ENCODE peak calls at places on chromosomes 13 and 19, in ten cellular contexts. One of them, this sample, is unnamed.

GRCh38 chr13:46577656-46578589 is 25.0 kb downstream of the LRCH1 start:
- DNase-seq in neural progenitor cell: no peak
- DNase-seq in fibroblast of lung: no peak
- DNase-seq in IMR-90: peak; percentile 33
- DNase-seq in GM23248: peak; percentile 67
- DNase-seq in HCT116: no peak
- DNase-seq in H9: no peak
- DNase-seq in OCI-LY7: no peak
- DNase-seq in GM23338: no peak
- DNase-seq in astrocyte: peak; percentile 35
- DNase-seq in this sample: peak; percentile 36

GRCh38 chr13:36417328-36417727 is 15.0 kb upstream of the CCNA1 start:
- DNase-seq in neural progenitor cell: no peak
- DNase-seq in fibroblast of lung: no peak
- DNase-seq in IMR-90: no peak
- DNase-seq in GM23248: no peak
- DNase-seq in HCT116: no peak
- DNase-seq in H9: no peak
- DNase-seq in OCI-LY7: no peak
- DNase-seq in GM23338: no peak
- DNase-seq in astrocyte: no peak
- DNase-seq in this sample: no peak

GRCh38 chr13:96575423-96576320 is 418.6 kb downstream of the OXGR1 start:
- DNase-seq in neural progenitor cell: no peak
- DNase-seq in fibroblast of lung: no peak
- DNase-seq in IMR-90: no peak
- DNase-seq in GM23248: peak; percentile 6
- DNase-seq in HCT116: no peak
- DNase-seq in H9: no peak
- DNase-seq in OCI-LY7: no peak
- DNase-seq in GM23338: no peak
- DNase-seq in astrocyte: no peak
- DNase-seq in this sample: no peak

GRCh38 chr19:23783634-23784033 is 24.9 kb upstream of the ZNF681 start:
- DNase-seq in neural progenitor cell: no peak
- DNase-seq in fibroblast of lung: no peak
- DNase-seq in IMR-90: no peak
- DNase-seq in GM23248: no peak
- DNase-seq in HCT116: no peak
- DNase-seq in H9: no peak
- DNase-seq in OCI-LY7: no peak
- DNase-seq in GM23338: no peak
- DNase-seq in astrocyte: no peak
- DNase-seq in this sample: peak; percentile 30

GRCh38 chr19:42290523-42291436 is 11.2 kb upstream of the PRR19 start:
- DNase-seq in neural progenitor cell: peak; percentile 43
- DNase-seq in fibroblast of lung: no peak
- DNase-seq in IMR-90: no peak
- DNase-seq in GM23248: peak; percentile 35
- DNase-seq in HCT116: no peak
- DNase-seq in H9: peak; percentile 45
- DNase-seq in OCI-LY7: peak; percentile 71
- DNase-seq in GM23338: peak; percentile 44
- DNase-seq in astrocyte: no peak
- DNase-seq in this sample: no peak

GRCh38 chr13:50085063-50085462 is 69.8 kb downstream of the KCNRG start:
- DNase-seq in neural progenitor cell: peak; percentile 59
- DNase-seq in fibroblast of lung: peak; percentile 71
- DNase-seq in IMR-90: peak; percentile 47
- DNase-seq in GM23248: peak; percentile 75
- DNase-seq in HCT116: no peak
- DNase-seq in H9: no peak
- DNase-seq in OCI-LY7: peak; percentile 42
- DNase-seq in GM23338: peak; percentile 78
- DNase-seq in astrocyte: no peak
- DNase-seq in this sample: peak; percentile 72

GRCh38 chr19:31378404-31378803 is 29.2 kb upstream of the TSHZ3 start:
- DNase-seq in neural progenitor cell: no peak
- DNase-seq in fibroblast of lung: peak; percentile 97
- DNase-seq in IMR-90: peak; percentile 95
- DNase-seq in GM23248: peak; percentile 90
- DNase-seq in HCT116: no peak
- DNase-seq in H9: no peak
- DNase-seq in OCI-LY7: no peak
- DNase-seq in GM23338: no peak
- DNase-seq in astrocyte: peak; percentile 98
- DNase-seq in this sample: peak; percentile 32

GRCh38 chr19:13781547-13781946 is 7.3 kb downstream of the C19orf53 start:
- DNase-seq in neural progenitor cell: peak; percentile 90
- DNase-seq in fibroblast of lung: peak; percentile 75
- DNase-seq in IMR-90: peak; percentile 81
- DNase-seq in GM23248: peak; percentile 96
- DNase-seq in HCT116: peak; percentile 54
- DNase-seq in H9: peak; percentile 83
- DNase-seq in OCI-LY7: no peak
- DNase-seq in GM23338: peak; percentile 91
- DNase-seq in astrocyte: peak; percentile 91
- DNase-seq in this sample: peak; percentile 91

GRCh38 chr19:47663435-47663910 is 49.7 kb upstream of the EHD2 start:
- DNase-seq in neural progenitor cell: no peak
- DNase-seq in fibroblast of lung: peak; percentile 96
- DNase-seq in IMR-90: peak; percentile 96
- DNase-seq in GM23248: peak; percentile 92
- DNase-seq in HCT116: no peak
- DNase-seq in H9: no peak
- DNase-seq in OCI-LY7: no peak
- DNase-seq in GM23338: no peak
- DNase-seq in astrocyte: peak; percentile 99
- DNase-seq in this sample: peak; percentile 52

DNA sequence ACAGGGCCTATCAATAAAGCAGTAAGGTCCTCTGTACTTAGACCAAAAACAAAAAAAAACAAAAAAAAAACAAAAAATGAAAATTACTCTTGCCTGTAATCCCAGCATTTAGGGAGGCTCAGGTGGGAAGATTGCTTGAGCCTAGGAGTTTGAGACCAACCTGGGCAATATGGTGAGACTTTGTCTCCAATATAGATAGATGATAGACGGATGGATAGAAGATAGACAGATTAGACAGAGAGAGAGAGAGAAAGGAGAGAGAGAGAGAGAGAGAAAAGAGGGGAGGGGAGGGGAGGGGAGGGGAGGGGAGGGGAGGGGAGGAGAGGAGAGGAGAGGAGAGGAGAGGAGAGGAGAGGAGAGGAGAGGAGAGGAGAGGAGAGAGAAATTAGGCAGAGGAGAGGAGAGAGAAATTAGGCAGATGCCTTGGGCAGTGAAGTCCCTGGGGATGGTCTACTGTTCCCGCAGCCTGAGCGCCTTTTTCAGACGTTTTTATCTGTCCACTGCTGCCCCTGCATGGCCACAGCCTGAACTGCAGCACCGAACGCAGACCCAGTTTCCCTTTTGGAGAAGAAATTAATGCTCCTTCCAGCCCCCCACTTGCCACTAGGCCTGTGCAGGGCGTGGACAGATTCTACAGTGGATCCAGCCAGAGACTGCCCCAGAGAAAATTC is 9.8 kb upstream of the ZNF627 start:
- DNase-seq in neural progenitor cell: peak; percentile 80
- DNase-seq in fibroblast of lung: peak; percentile 69
- DNase-seq in IMR-90: peak; percentile 60
- DNase-seq in GM23248: peak; percentile 89
- DNase-seq in HCT116: peak; percentile 42
- DNase-seq in H9: peak; percentile 81
- DNase-seq in OCI-LY7: peak; percentile 91
- DNase-seq in GM23338: peak; percentile 85
- DNase-seq in astrocyte: peak; percentile 18
- DNase-seq in this sample: peak; percentile 83
- H2AFZ ChIP-seq in neural progenitor cell: peak overlapping the region; percentile 54
- H2AFZ ChIP-seq in fibroblast of lung: no peak overlapping the region
- H2AFZ ChIP-seq in IMR-90: peak overlapping the region; percentile 87
- H2AFZ ChIP-seq in GM23248: peak overlapping the region; percentile 71
- H2AFZ ChIP-seq in HCT116: no peak overlapping the region
- H2AFZ ChIP-seq in H9: no peak overlapping the region
- H2AFZ ChIP-seq in OCI-LY7: no peak overlapping the region
- H2AFZ ChIP-seq in GM23338: peak overlapping the region; percentile 38
- H2AFZ ChIP-seq in astrocyte: no peak overlapping the region
- H2AFZ ChIP-seq in this sample: no peak overlapping the region

GRCh38 chr19:17075035-17075859 is at the start of the genes HAUS8 and MYO9B:
- DNase-seq in neural progenitor cell: peak; percentile 100
- DNase-seq in fibroblast of lung: peak; percentile 100
- DNase-seq in IMR-90: peak; percentile 100
- DNase-seq in GM23248: peak; percentile 99
- DNase-seq in HCT116: peak; percentile 98
- DNase-seq in H9: peak; percentile 99
- DNase-seq in OCI-LY7: peak; percentile 100
- DNase-seq in GM23338: peak; percentile 99
- DNase-seq in astrocyte: peak; percentile 99
- DNase-seq in this sample: peak; percentile 100

GRCh38 chr19:17077447-17078028 is 2.0 kb downstream of the MYO9B start:
- DNase-seq in neural progenitor cell: no peak
- DNase-seq in fibroblast of lung: no peak
- DNase-seq in IMR-90: no peak
- DNase-seq in GM23248: no peak
- DNase-seq in HCT116: no peak
- DNase-seq in H9: no peak
- DNase-seq in OCI-LY7: no peak
- DNase-seq in GM23338: no peak
- DNase-seq in astrocyte: no peak
- DNase-seq in this sample: no peak

GRCh38 chr19:17075860-17076538 is 422 bp downstream of the MYO9B start:
- DNase-seq in neural progenitor cell: peak; percentile 56
- DNase-seq in fibroblast of lung: no peak
- DNase-seq in IMR-90: peak; percentile 33
- DNase-seq in GM23248: peak; percentile 65
- DNase-seq in HCT116: no peak
- DNase-seq in H9: no peak
- DNase-seq in OCI-LY7: peak; percentile 48
- DNase-seq in GM23338: peak; percentile 82
- DNase-seq in astrocyte: no peak
- DNase-seq in this sample: peak; percentile 50

GRCh38 chr19:17078038-17078919 is 2.7 kb downstream of the MYO9B start:
- DNase-seq in neural progenitor cell: no peak
- DNase-seq in fibroblast of lung: no peak
- DNase-seq in IMR-90: no peak
- DNase-seq in GM23248: peak; percentile 28
- DNase-seq in HCT116: no peak
- DNase-seq in H9: no peak
- DNase-seq in OCI-LY7: no peak
- DNase-seq in GM23338: no peak
- DNase-seq in astrocyte: no peak
- DNase-seq in this sample: no peak

GRCh38 chr19:17076539-17076919 is 952 bp downstream of the MYO9B start:
- DNase-seq in neural progenitor cell: peak; percentile 29
- DNase-seq in fibroblast of lung: no peak
- DNase-seq in IMR-90: no peak
- DNase-seq in GM23248: peak; percentile 44
- DNase-seq in HCT116: no peak
- DNase-seq in H9: no peak
- DNase-seq in OCI-LY7: peak; percentile 45
- DNase-seq in GM23338: peak; percentile 17
- DNase-seq in astrocyte: no peak
- DNase-seq in this sample: no peak
- H4K20me1 ChIP-seq in neural progenitor cell: peaks cover 74% of the 10 kb centered on the region
- H4K20me1 ChIP-seq in fibroblast of lung: no peaks in the 10 kb centered on the region
- H4K20me1 ChIP-seq in IMR-90: peaks cover 34% of the 10 kb centered on the region
- H4K20me1 ChIP-seq in GM23248: no peaks in the 10 kb centered on the region
- H4K20me1 ChIP-seq in HCT116: no peaks in the 10 kb centered on the region
- H4K20me1 ChIP-seq in H9: no peaks in the 10 kb centered on the region
- H4K20me1 ChIP-seq in OCI-LY7: peaks cover 15% of the 10 kb centered on the region
- H4K20me1 ChIP-seq in GM23338: peaks cover 51% of the 10 kb centered on the region
- H4K20me1 ChIP-seq in astrocyte: peaks cover 31% of the 10 kb centered on the region
- H4K20me1 ChIP-seq in this sample: peaks cover 4% of the 10 kb centered on the region

GRCh38 chr19:2329528-2329927 is 1.0 kb downstream of the SPPL2B start:
- DNase-seq in neural progenitor cell: peak; percentile 93
- DNase-seq in fibroblast of lung: no peak
- DNase-seq in IMR-90: no peak
- DNase-seq in GM23248: peak; percentile 25
- DNase-seq in HCT116: no peak
- DNase-seq in H9: no peak
- DNase-seq in OCI-LY7: peak; percentile 26
- DNase-seq in GM23338: no peak
- DNase-seq in astrocyte: no peak
- DNase-seq in this sample: no peak

GRCh38 chr19:2330255-2330631 is 1.8 kb downstream of the SPPL2B start:
- DNase-seq in neural progenitor cell: no peak
- DNase-seq in fibroblast of lung: no peak
- DNase-seq in IMR-90: no peak
- DNase-seq in GM23248: no peak
- DNase-seq in HCT116: no peak
- DNase-seq in H9: no peak
- DNase-seq in OCI-LY7: no peak
- DNase-seq in GM23338: no peak
- DNase-seq in astrocyte: no peak
- DNase-seq in this sample: no peak

GRCh38 chr19:2329162-2329505 is 650 bp downstream of the SPPL2B start:
- DNase-seq in neural progenitor cell: no peak
- DNase-seq in fibroblast of lung: no peak
- DNase-seq in IMR-90: no peak
- DNase-seq in GM23248: peak; percentile 45
- DNase-seq in HCT116: no peak
- DNase-seq in H9: no peak
- DNase-seq in OCI-LY7: no peak
- DNase-seq in GM23338: no peak
- DNase-seq in astrocyte: no peak
- DNase-seq in this sample: no peak

GRCh38 chr19:2327773-2328400 is 499 bp downstream of the LSM7 start:
- DNase-seq in neural progenitor cell: peak; percentile 80
- DNase-seq in fibroblast of lung: peak; percentile 49
- DNase-seq in IMR-90: peak; percentile 81
- DNase-seq in GM23248: peak; percentile 76
- DNase-seq in HCT116: peak; percentile 61
- DNase-seq in H9: peak; percentile 81
- DNase-seq in OCI-LY7: peak; percentile 89
- DNase-seq in GM23338: peak; percentile 82
- DNase-seq in astrocyte: peak; percentile 88
- DNase-seq in this sample: peak; percentile 59

GRCh38 chr19:2328401-2329161 is at the start of the genes LSM7 and SPPL2B:
- DNase-seq in neural progenitor cell: peak; percentile 95
- DNase-seq in fibroblast of lung: peak; percentile 86
- DNase-seq in IMR-90: peak; percentile 83
- DNase-seq in GM23248: peak; percentile 96
- DNase-seq in HCT116: peak; percentile 63
- DNase-seq in H9: peak; percentile 85
- DNase-seq in OCI-LY7: peak; percentile 95
- DNase-seq in GM23338: peak; percentile 87
- DNase-seq in astrocyte: peak; percentile 53
- DNase-seq in this sample: peak; percentile 96
- H3K4me1 ChIP-seq in neural progenitor cell: peaks cover 29% of the 10 kb centered on the region
- H3K4me1 ChIP-seq in fibroblast of lung: peaks cover 5% of the 10 kb centered on the region
- H3K4me1 ChIP-seq in IMR-90: peaks cover 4% of the 10 kb centered on the region
- H3K4me1 ChIP-seq in GM23248: peaks cover 6% of the 10 kb centered on the region
- H3K4me1 ChIP-seq in HCT116: peaks cover 19% of the 10 kb centered on the region
- H3K4me1 ChIP-seq in H9: peaks cover 5% of the 10 kb centered on the region
- H3K4me1 ChIP-seq in OCI-LY7: peaks cover 66% of the 10 kb centered on the region
- H3K4me1 ChIP-seq in GM23338: peaks cover 21% of the 10 kb centered on the region
- H3K4me1 ChIP-seq in astrocyte: peaks cover 15% of the 10 kb centered on the region
- H3K4me1 ChIP-seq in this sample: peaks cover 40% of the 10 kb centered on the region

DNA sequence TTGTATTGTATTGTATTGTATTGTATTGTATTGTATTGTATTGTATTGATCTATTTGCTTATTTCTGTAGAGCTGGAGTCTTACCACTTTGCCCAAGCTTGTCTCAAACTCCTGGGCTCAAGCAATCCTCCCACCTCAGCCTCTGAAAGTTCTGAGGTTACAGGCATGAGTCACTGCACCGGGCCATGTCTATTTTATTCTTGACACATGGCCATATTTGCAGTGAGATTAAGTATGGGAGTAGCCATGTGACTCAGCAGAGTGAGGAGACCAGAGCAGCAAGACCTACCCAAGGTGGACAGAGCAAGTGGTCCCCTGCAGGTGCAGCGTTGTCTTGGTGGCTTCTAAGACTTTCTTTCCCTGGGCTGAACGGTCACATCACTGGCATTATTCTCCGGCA is 49.1 kb upstream of the UBAC2 start:
- DNase-seq in neural progenitor cell: no peak
- DNase-seq in fibroblast of lung: peak; percentile 35
- DNase-seq in IMR-90: peak; percentile 41
- DNase-seq in GM23248: peak; percentile 84
- DNase-seq in HCT116: peak; percentile 23
- DNase-seq in H9: no peak
- DNase-seq in OCI-LY7: no peak
- DNase-seq in GM23338: no peak
- DNase-seq in astrocyte: peak; percentile 76
- DNase-seq in this sample: peak; percentile 32
- H2AFZ ChIP-seq in neural progenitor cell: no peak overlapping the region
- H2AFZ ChIP-seq in fibroblast of lung: no peak overlapping the region
- H2AFZ ChIP-seq in IMR-90: no peak overlapping the region
- H2AFZ ChIP-seq in GM23248: no peak overlapping the region
- H2AFZ ChIP-seq in HCT116: peak overlapping the region; percentile 0
- H2AFZ ChIP-seq in H9: no peak overlapping the region
- H2AFZ ChIP-seq in OCI-LY7: no peak overlapping the region
- H2AFZ ChIP-seq in GM23338: no peak overlapping the region
- H2AFZ ChIP-seq in astrocyte: peak overlapping the region; percentile 16
- H2AFZ ChIP-seq in this sample: no peak overlapping the region

This sample was measured in hepatocyte.